ENCODE peak calls at places on chromosomes 3 and 15, in nine cellular contexts. One of them, this sample, is unnamed. For H3K4me1, the result is how much of the 10 kb centered on the place peaks cover.

GRCh38 chr3:112199622-112200316 is 66.7 kb upstream of the GCSAM start:
- DNase-seq in endothelial cell of umbilical vein: no peak
- DNase-seq in left ventricle myocardium inferior: no peak
- DNase-seq in GM23248: peak
- DNase-seq in endodermal cell: no peak
- DNase-seq in neural progenitor cell: no peak
- DNase-seq in transverse colon: no peak
- DNase-seq in left lung: no peak
- DNase-seq in testis: no peak
- DNase-seq in this sample: no peak

GRCh38 chr3:197854596-197855343 is 63.7 kb downstream of the LRCH3 start:
- DNase-seq in endothelial cell of umbilical vein: peak
- DNase-seq in left ventricle myocardium inferior: no peak
- DNase-seq in GM23248: peak
- DNase-seq in endodermal cell: peak
- DNase-seq in neural progenitor cell: peak
- DNase-seq in transverse colon: no peak
- DNase-seq in left lung: no peak
- DNase-seq in testis: no peak
- DNase-seq in this sample: peak

GRCh38 chr3:186280737-186281136 is 81.3 kb downstream of the DGKG start:
- DNase-seq in endothelial cell of umbilical vein: no peak
- DNase-seq in left ventricle myocardium inferior: no peak
- DNase-seq in GM23248: no peak
- DNase-seq in endodermal cell: no peak
- DNase-seq in neural progenitor cell: no peak
- DNase-seq in transverse colon: no peak
- DNase-seq in left lung: no peak
- DNase-seq in testis: no peak
- DNase-seq in this sample: no peak

GRCh38 chr3:107796786-107797185 is 274.0 kb downstream of the BBX start:
- DNase-seq in endothelial cell of umbilical vein: peak
- DNase-seq in left ventricle myocardium inferior: no peak
- DNase-seq in GM23248: peak
- DNase-seq in endodermal cell: no peak
- DNase-seq in neural progenitor cell: no peak
- DNase-seq in transverse colon: no peak
- DNase-seq in left lung: no peak
- DNase-seq in testis: no peak
- DNase-seq in this sample: no peak

GRCh38 chr3:57079221-57079831 is 18.9 kb downstream of the SPATA12 start:
- DNase-seq in endothelial cell of umbilical vein: peak
- DNase-seq in left ventricle myocardium inferior: peak
- DNase-seq in GM23248: peak
- DNase-seq in endodermal cell: peak
- DNase-seq in neural progenitor cell: peak
- DNase-seq in transverse colon: peak
- DNase-seq in left lung: peak
- DNase-seq in testis: peak
- DNase-seq in this sample: no peak

GRCh38 chr3:125137432-125138033 is 75.0 kb downstream of the SLC12A8 start:
- DNase-seq in endothelial cell of umbilical vein: no peak
- DNase-seq in left ventricle myocardium inferior: no peak
- DNase-seq in GM23248: peak
- DNase-seq in endodermal cell: no peak
- DNase-seq in neural progenitor cell: no peak
- DNase-seq in transverse colon: no peak
- DNase-seq in left lung: no peak
- DNase-seq in testis: no peak
- DNase-seq in this sample: no peak

GRCh38 chr15:40878785-40879184 is 4.8 kb upstream of the RHOV start:
- DNase-seq in endothelial cell of umbilical vein: no peak
- DNase-seq in left ventricle myocardium inferior: no peak
- DNase-seq in GM23248: peak
- DNase-seq in endodermal cell: peak
- DNase-seq in neural progenitor cell: no peak
- DNase-seq in transverse colon: no peak
- DNase-seq in left lung: no peak
- DNase-seq in testis: no peak
- DNase-seq in this sample: no peak

GRCh38 chr3:33061782-33062181 is 35.2 kb downstream of the GLB1 start:
- DNase-seq in endothelial cell of umbilical vein: no peak
- DNase-seq in left ventricle myocardium inferior: no peak
- DNase-seq in GM23248: peak
- DNase-seq in endodermal cell: no peak
- DNase-seq in neural progenitor cell: no peak
- DNase-seq in transverse colon: no peak
- DNase-seq in left lung: no peak
- DNase-seq in testis: no peak
- DNase-seq in this sample: no peak

GRCh38 chr15:77666296-77666660 is 33.6 kb upstream of the LINGO1 start:
- DNase-seq in endothelial cell of umbilical vein: no peak
- DNase-seq in left ventricle myocardium inferior: no peak
- DNase-seq in GM23248: no peak
- DNase-seq in endodermal cell: no peak
- DNase-seq in neural progenitor cell: no peak
- DNase-seq in transverse colon: no peak
- DNase-seq in left lung: no peak
- DNase-seq in testis: no peak
- DNase-seq in this sample: no peak

GRCh38 chr15:96802870-96803269 is 472.4 kb downstream of the NR2F2 start:
- DNase-seq in endothelial cell of umbilical vein: no peak
- DNase-seq in left ventricle myocardium inferior: no peak
- DNase-seq in GM23248: no peak
- DNase-seq in endodermal cell: no peak
- DNase-seq in neural progenitor cell: no peak
- DNase-seq in transverse colon: no peak
- DNase-seq in left lung: no peak
- DNase-seq in testis: no peak
- DNase-seq in this sample: no peak

GRCh38 chr3:52490938-52491526 is 4.1 kb upstream of the STAB1 start:
- DNase-seq in endothelial cell of umbilical vein: peak
- DNase-seq in left ventricle myocardium inferior: peak
- DNase-seq in GM23248: no peak
- DNase-seq in endodermal cell: no peak
- DNase-seq in neural progenitor cell: no peak
- DNase-seq in transverse colon: peak
- DNase-seq in left lung: no peak
- DNase-seq in testis: no peak
- DNase-seq in this sample: no peak

GRCh38 chr3:52196977-52197376 is 983 bp upstream of the ALAS1 start:
- DNase-seq in endothelial cell of umbilical vein: no peak
- DNase-seq in left ventricle myocardium inferior: peak
- DNase-seq in GM23248: no peak
- DNase-seq in endodermal cell: no peak
- DNase-seq in neural progenitor cell: no peak
- DNase-seq in transverse colon: peak
- DNase-seq in left lung: peak
- DNase-seq in testis: no peak
- DNase-seq in this sample: no peak

GRCh38 chr3:128497305-128498126 is 4.5 kb upstream of the GATA2 start:
- DNase-seq in endothelial cell of umbilical vein: peak
- DNase-seq in left ventricle myocardium inferior: peak
- DNase-seq in GM23248: peak
- DNase-seq in endodermal cell: peak
- DNase-seq in neural progenitor cell: peak
- DNase-seq in transverse colon: peak
- DNase-seq in left lung: no peak
- DNase-seq in testis: peak
- DNase-seq in this sample: peak

GRCh38 chr15:85689729-85690128 is 105.0 kb downstream of the KLHL25 start:
- DNase-seq in endothelial cell of umbilical vein: peak
- DNase-seq in left ventricle myocardium inferior: no peak
- DNase-seq in GM23248: peak
- DNase-seq in endodermal cell: peak
- DNase-seq in neural progenitor cell: peak
- DNase-seq in transverse colon: peak
- DNase-seq in left lung: peak
- DNase-seq in testis: peak
- DNase-seq in this sample: no peak
- H3K4me3 ChIP-seq in endothelial cell of umbilical vein: peak
- H3K4me3 ChIP-seq in left ventricle myocardium inferior: peak
- H3K4me3 ChIP-seq in GM23248: peak
- H3K4me3 ChIP-seq in endodermal cell: no peak
- H3K4me3 ChIP-seq in neural progenitor cell: peak
- H3K4me3 ChIP-seq in transverse colon: peak
- H3K4me3 ChIP-seq in left lung: peak
- H3K4me3 ChIP-seq in testis: peak
- H3K4me3 ChIP-seq in this sample: no peak

DNA sequence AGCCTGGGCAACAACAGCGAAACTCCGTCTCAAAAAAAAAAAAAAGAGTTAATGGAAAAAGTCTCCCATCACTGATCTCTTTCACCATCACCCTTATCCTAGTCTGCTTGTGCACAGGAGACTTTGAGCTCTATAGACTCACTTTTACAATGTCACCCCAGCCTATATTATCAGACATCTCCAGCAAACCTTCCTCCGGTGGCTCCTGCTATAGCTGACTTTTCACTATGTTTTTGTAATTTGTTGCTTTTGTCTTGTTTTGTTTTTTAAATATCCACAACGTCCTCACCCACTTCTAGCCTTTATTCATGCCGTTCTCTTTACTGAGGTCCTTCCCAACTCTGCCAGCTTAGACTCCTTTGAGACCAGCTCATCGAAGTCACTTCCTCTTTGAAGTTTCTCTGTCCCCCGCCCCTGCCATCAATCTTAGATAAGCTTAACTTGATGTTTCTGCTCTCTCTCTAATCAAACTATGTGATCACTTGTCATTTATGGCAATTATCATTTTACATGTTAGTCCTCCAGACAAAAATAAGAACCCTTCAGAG is 82.7 kb upstream of the CHD2 start:
- DNase-seq in endothelial cell of umbilical vein: no peak
- DNase-seq in left ventricle myocardium inferior: no peak
- DNase-seq in GM23248: no peak
- DNase-seq in endodermal cell: no peak
- DNase-seq in neural progenitor cell: no peak
- DNase-seq in transverse colon: no peak
- DNase-seq in left lung: peak
- DNase-seq in testis: no peak
- DNase-seq in this sample: no peak
- H3K4me1 ChIP-seq in endothelial cell of umbilical vein: under half
- H3K4me1 ChIP-seq in left ventricle myocardium inferior: under half
- H3K4me1 ChIP-seq in GM23248: under half
- H3K4me1 ChIP-seq in endodermal cell: under half
- H3K4me1 ChIP-seq in neural progenitor cell: under half
- H3K4me1 ChIP-seq in transverse colon: under half
- H3K4me1 ChIP-seq in left lung: under half
- H3K4me1 ChIP-seq in testis: under half
- H3K4me1 ChIP-seq in this sample: under half

GRCh38 chr15:52797625-52798501 is 7.7 kb upstream of the ONECUT1 start:
- DNase-seq in endothelial cell of umbilical vein: no peak
- DNase-seq in left ventricle myocardium inferior: no peak
- DNase-seq in GM23248: no peak
- DNase-seq in endodermal cell: peak
- DNase-seq in neural progenitor cell: no peak
- DNase-seq in transverse colon: no peak
- DNase-seq in left lung: no peak
- DNase-seq in testis: no peak
- DNase-seq in this sample: no peak

GRCh38 chr15:52796742-52797515 is 6.8 kb upstream of the ONECUT1 start:
- DNase-seq in endothelial cell of umbilical vein: no peak
- DNase-seq in left ventricle myocardium inferior: no peak
- DNase-seq in GM23248: no peak
- DNase-seq in endodermal cell: no peak
- DNase-seq in neural progenitor cell: no peak
- DNase-seq in transverse colon: no peak
- DNase-seq in left lung: no peak
- DNase-seq in testis: no peak
- DNase-seq in this sample: no peak

GRCh38 chr15:52798529-52799101 is 8.5 kb upstream of the ONECUT1 start:
- DNase-seq in endothelial cell of umbilical vein: no peak
- DNase-seq in left ventricle myocardium inferior: no peak
- DNase-seq in GM23248: no peak
- DNase-seq in endodermal cell: peak
- DNase-seq in neural progenitor cell: peak
- DNase-seq in transverse colon: no peak
- DNase-seq in left lung: no peak
- DNase-seq in testis: no peak
- DNase-seq in this sample: no peak

GRCh38 chr15:52800852-52801747 is 11.0 kb upstream of the ONECUT1 start:
- DNase-seq in endothelial cell of umbilical vein: no peak
- DNase-seq in left ventricle myocardium inferior: no peak
- DNase-seq in GM23248: no peak
- DNase-seq in endodermal cell: no peak
- DNase-seq in neural progenitor cell: no peak
- DNase-seq in transverse colon: no peak
- DNase-seq in left lung: no peak
- DNase-seq in testis: no peak
- DNase-seq in this sample: no peak

DNA sequence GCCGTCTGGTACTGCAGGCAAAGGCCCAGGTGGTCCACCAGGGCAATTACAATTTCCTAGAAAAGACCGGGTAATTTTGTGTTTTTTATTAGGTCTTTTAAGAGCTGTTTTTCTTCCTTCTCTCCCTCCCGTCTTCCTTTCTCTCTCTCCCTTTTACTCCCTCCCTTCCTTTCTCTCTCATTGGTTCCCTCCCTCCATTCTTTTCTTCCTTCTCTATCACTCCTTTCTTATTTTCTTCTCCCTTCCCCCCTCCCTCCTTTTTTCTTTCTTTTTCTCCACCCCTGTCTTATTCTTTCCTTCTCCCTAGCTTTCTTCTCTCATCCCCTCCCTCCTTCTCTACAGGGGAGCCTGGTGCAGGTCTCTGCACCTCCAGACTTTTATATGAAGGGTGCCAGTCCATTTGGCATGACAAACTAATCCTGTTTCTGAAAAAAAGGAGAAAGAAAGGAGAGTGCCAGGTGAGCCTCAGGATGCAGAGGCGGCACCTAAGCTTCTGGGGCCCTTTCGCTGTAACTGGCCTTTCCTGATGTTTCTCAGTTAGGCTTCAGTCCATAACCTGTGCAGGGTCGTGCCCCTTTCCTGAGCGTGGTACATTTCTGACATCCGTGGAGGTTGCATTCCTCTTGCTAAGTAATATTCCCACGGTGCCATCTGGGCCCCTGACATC is 9.1 kb upstream of the ONECUT1 start:
- DNase-seq in endothelial cell of umbilical vein: no peak
- DNase-seq in left ventricle myocardium inferior: no peak
- DNase-seq in GM23248: no peak
- DNase-seq in endodermal cell: no peak
- DNase-seq in neural progenitor cell: no peak
- DNase-seq in transverse colon: no peak
- DNase-seq in left lung: no peak
- DNase-seq in testis: no peak
- DNase-seq in this sample: no peak
- H3K4me3 ChIP-seq in endothelial cell of umbilical vein: no peak
- H3K4me3 ChIP-seq in left ventricle myocardium inferior: no peak
- H3K4me3 ChIP-seq in GM23248: no peak
- H3K4me3 ChIP-seq in endodermal cell: no peak
- H3K4me3 ChIP-seq in neural progenitor cell: no peak
- H3K4me3 ChIP-seq in transverse colon: no peak
- H3K4me3 ChIP-seq in left lung: no peak
- H3K4me3 ChIP-seq in testis: no peak
- H3K4me3 ChIP-seq in this sample: no peak

DNA sequence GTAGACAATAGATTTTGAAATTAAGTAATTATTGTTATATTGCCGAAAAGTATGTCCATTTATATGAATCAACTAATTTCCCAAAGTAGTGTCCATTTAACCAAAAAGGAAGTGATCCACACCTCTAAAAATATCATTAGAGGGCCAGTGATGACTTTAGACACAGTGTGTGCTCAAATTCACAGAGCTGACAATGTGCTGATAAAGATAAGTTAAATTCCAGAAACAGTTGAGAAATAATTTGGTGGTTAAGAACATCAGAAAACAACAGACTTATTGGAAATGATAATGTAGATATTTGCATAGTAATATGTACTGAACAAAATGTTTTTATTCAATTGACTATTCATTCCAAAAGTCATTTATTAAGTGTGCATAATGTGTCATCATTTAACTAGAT is 230.1 kb upstream of the ADAMTS9 start:
- DNase-seq in endothelial cell of umbilical vein: no peak
- DNase-seq in left ventricle myocardium inferior: no peak
- DNase-seq in GM23248: no peak
- DNase-seq in endodermal cell: no peak
- DNase-seq in neural progenitor cell: no peak
- DNase-seq in transverse colon: no peak
- DNase-seq in left lung: no peak
- DNase-seq in testis: no peak
- DNase-seq in this sample: no peak
- H3K4me1 ChIP-seq in endothelial cell of umbilical vein: half or more
- H3K4me1 ChIP-seq in left ventricle myocardium inferior: half or more
- H3K4me1 ChIP-seq in GM23248: under half
- H3K4me1 ChIP-seq in endodermal cell: under half
- H3K4me1 ChIP-seq in neural progenitor cell: under half
- H3K4me1 ChIP-seq in transverse colon: under half
- H3K4me1 ChIP-seq in left lung: under half
- H3K4me1 ChIP-seq in testis: under half
- H3K4me1 ChIP-seq in this sample: under half

This sample was measured in SJSA1.